ENCODE peak calls at places on chromosomes 12 and 14, in eight cellular contexts. Z is stimulated activated CD4-positive, alpha-beta T cell treated with anti-CD3 and anti-CD28 coated beads, Interleukin-12 subunit alpha, Interleukin-12 subunit beta, amount 100 ng/mL, for 4 hours; P is activated CD4-positive, alpha-beta T cell treated with anti-CD3 and anti-CD28 coated beads for 4 hours; J is NCI-H2171; C is NCI-H1092 treated with DMSO at 0.1 percent for 48 hours; Q is NCI-H748 treated with DMSO at 0.1 percent for 48 hours; I is astrocyte of the spinal cord; T is COR-L47. E is an unnamed sample.
A peak's percentile ranks its signal among the peaks of the same experiment; 100 is the strongest.

GRCh38 chr14:53042480-53042879 is 91.6 kb upstream of the FERMT2 start:
- DNase-seq in Z (no peak), P (no peak), J (no peak), C (no peak), Q (no peak), I (peak; percentile 26), T (no peak), E (peak; percentile 63)

GRCh38 chr12:87368259-87368658 is 660.9 kb downstream of the C12orf50 start:
- DNase-seq in Z (no peak), P (no peak), J (no peak), C (peak; percentile 62), Q (peak; percentile 91), I (no peak), T (peak; percentile 76), E (no peak)

GRCh38 chr14:77271113-77271710 is at the start of gene NGB:
- DNase-seq in Z (no peak), P (no peak), J (no peak), C (no peak), Q (no peak), I (no peak), T (no peak), E (no peak)

GRCh38 chr14:20350860-20351259 is 7.4 kb downstream of the PARP2 start:
- DNase-seq in Z (no peak), P (no peak), J (no peak), C (no peak), Q (no peak), I (no peak), T (no peak), E (no peak)

GRCh38 chr12:119940881-119941280 is 48.2 kb upstream of the BICDL1 start:
- DNase-seq in Z (no peak), P (no peak), J (peak; percentile 23), C (no peak), Q (peak; percentile 21), I (peak; percentile 70), T (no peak), E (peak; percentile 6)

GRCh38 chr14:83575301-83575700 is 1954.6 kb upstream of the FLRT2 start:
- DNase-seq in Z (no peak), P (no peak), J (no peak), C (no peak), Q (no peak), I (peak; percentile 16), T (no peak), E (no peak)

GRCh38 chr12:49588281-49588680 is 17.2 kb downstream of the FAM186B start:
- DNase-seq in Z (no peak), P (no peak), J (no peak), C (no peak), Q (no peak), I (no peak), T (no peak), E (no peak)

GRCh38 chr14:29682789-29683188 is 244.9 kb downstream of the PRKD1 start:
- DNase-seq in Z (no peak), P (no peak), J (no peak), C (no peak), Q (no peak), I (no peak), T (no peak), E (no peak)

GRCh38 chr14:59424707-59425106 is 40.5 kb downstream of the GPR135 start:
- DNase-seq in Z (no peak), P (no peak), J (no peak), C (no peak), Q (no peak), I (no peak), T (no peak), E (no peak)

GRCh38 chr12:130246560-130246959 is 84.3 kb downstream of the FZD10 start:
- DNase-seq in Z (no peak), P (no peak), J (no peak), C (no peak), Q (no peak), I (no peak), T (no peak), E (no peak)

GRCh38 chr14:88323520-88324199 is 591 bp upstream of the KCNK10 start:
- DNase-seq in Z (no peak), P (no peak), J (peak; percentile 46), C (peak; percentile 46), Q (peak; percentile 54), I (no peak), T (peak; percentile 58), E (peak; percentile 41)

GRCh38 chr14:70904376-70904775 is 2.9 kb upstream of the PCNX1 start:
- DNase-seq in Z (no peak), P (no peak), J (no peak), C (no peak), Q (no peak), I (no peak), T (no peak), E (no peak)

GRCh38 chr12:105485321-105485910 is 154.9 kb downstream of the C12orf75 start:
- DNase-seq in Z (no peak), P (no peak), J (no peak), C (no peak), Q (no peak), I (peak; percentile 66), T (no peak), E (peak; percentile 89)

GRCh38 chr14:69979882-69980281 is 100.7 kb downstream of the SMOC1 start:
- DNase-seq in Z (no peak), P (no peak), J (no peak), C (no peak), Q (no peak), I (no peak), T (no peak), E (no peak)

GRCh38 chr14:21768116-21768874 is 94.7 kb upstream of the OR4E1 start:
- DNase-seq in Z (no peak), P (no peak), J (peak; percentile 51), C (no peak), Q (peak; percentile 6), I (peak; percentile 8), T (no peak), E (no peak)

GRCh38 chr14:71243697-71244096 is 336.4 kb downstream of the PCNX1 start:
- DNase-seq in Z (no peak), P (no peak), J (no peak), C (no peak), Q (no peak), I (peak; percentile 40), T (no peak), E (peak; percentile 89)

GRCh38 chr14:104513641-104514046 is 65.9 kb upstream of the C14orf180 start:
- DNase-seq in Z (no peak), P (no peak), J (no peak), C (no peak), Q (no peak), I (no peak), T (no peak), E (no peak)

GRCh38 chr12:6563448-6564050 is 4.5 kb downstream of the NOP2 start:
- DNase-seq in Z (peak; percentile 63), P (peak; percentile 61), J (peak; percentile 71), C (peak; percentile 8), Q (peak; percentile 5), I (peak; percentile 37), T (peak; percentile 15), E (no peak)

GRCh38 chr14:59046746-59047145 is 141.7 kb upstream of the DAAM1 start:
- DNase-seq in Z (no peak), P (no peak), J (no peak), C (no peak), Q (no peak), I (peak; percentile 61), T (no peak), E (peak; percentile 67)

GRCh38 chr12:118183711-118184110 is 47.8 kb downstream of the PEBP1 start:
- DNase-seq in Z (no peak), P (no peak), J (no peak), C (no peak), Q (no peak), I (no peak), T (no peak), E (peak; percentile 3)

GRCh38 chr12:111642681-111643427 is 42.9 kb downstream of the BRAP start:
- DNase-seq in Z (no peak), P (no peak), J (no peak), C (no peak), Q (no peak), I (no peak), T (no peak), E (no peak)

GRCh38 chr14:26863736-26864135 is 265.9 kb upstream of the NOVA1 start:
- DNase-seq in Z (no peak), P (no peak), J (no peak), C (no peak), Q (no peak), I (peak; percentile 61), T (no peak), E (peak; percentile 41)

GRCh38 chr12:64066052-64066451 is 156.0 kb downstream of the KICS2 start:
- DNase-seq in Z (no peak), P (no peak), J (no peak), C (no peak), Q (no peak), I (peak; percentile 53), T (no peak), E (peak; percentile 25)

GRCh38 chr14:72801841-72802587 is 91.9 kb downstream of the DPF3 start:
- DNase-seq in Z (no peak), P (no peak), J (no peak), C (no peak), Q (no peak), I (no peak), T (no peak), E (peak; percentile 28)

GRCh38 chr14:76274324-76274723 is 101.6 kb upstream of the ESRRB start:
- DNase-seq in Z (no peak), P (no peak), J (no peak), C (no peak), Q (no peak), I (no peak), T (no peak), E (no peak)

GRCh38 chr12:12029653-12030052 is 41.1 kb upstream of the BCL2L14 start:
- DNase-seq in Z (no peak), P (no peak), J (no peak), C (no peak), Q (no peak), I (no peak), T (no peak), E (no peak)

GRCh38 chr14:101065246-101065645 is 161.7 kb upstream of the RTL1 start:
- DNase-seq in Z (no peak), P (no peak), J (no peak), C (no peak), Q (no peak), I (no peak), T (no peak), E (no peak)

GRCh38 chr14:67515386-67516079 is 17.6 kb upstream of the PLEKHH1 start:
- DNase-seq in Z (peak; percentile 52), P (peak; percentile 14), J (no peak), C (peak; percentile 35), Q (no peak), I (no peak), T (no peak), E (no peak)

GRCh38 chr14:51750542-51750941 is 98.8 kb downstream of the FRMD6 start:
- DNase-seq in Z (no peak), P (no peak), J (no peak), C (no peak), Q (no peak), I (no peak), T (no peak), E (no peak)

GRCh38 chr12:13980548-13981295 is 680 bp downstream of the GRIN2B start:
- DNase-seq in Z (no peak), P (no peak), J (no peak), C (peak; percentile 52), Q (no peak), I (no peak), T (no peak), E (no peak)

GRCh38 chr12:81450920-81451739 is 308.0 kb downstream of the PPFIA2 start:
- DNase-seq in Z (no peak), P (no peak), J (peak; percentile 54), C (peak; percentile 33), Q (peak; percentile 48), I (peak; percentile 77), T (peak; percentile 62), E (peak; percentile 76)

GRCh38 chr14:100221419-100222218 is 17.3 kb upstream of the YY1 start:
- DNase-seq in Z (peak; percentile 57), P (peak; percentile 66), J (peak; percentile 17), C (peak; percentile 8), Q (peak; percentile 69), I (peak; percentile 72), T (peak; percentile 70), E (peak; percentile 62)

GRCh38 chr12:20040844-20041243 is 327.5 kb upstream of the PDE3A start:
- DNase-seq in Z (no peak), P (no peak), J (no peak), C (no peak), Q (no peak), I (no peak), T (no peak), E (no peak)

GRCh38 chr14:74545386-74545785 is 51.8 kb downstream of the ISCA2 start:
- DNase-seq in Z (no peak), P (no peak), J (no peak), C (no peak), Q (no peak), I (no peak), T (no peak), E (no peak)